ENCODE peak calls at places on chromosomes 4 and X, in seven cellular contexts. G is GM06990; S is astrocyte; X is psoas muscle; A is ovary; R is CD8-positive, alpha-beta T cell; W is heart right ventricle. C is an unnamed sample.

GRCh38 chrX:103585421-103586313 is at the start of gene TCEAL4:
- DNase-seq in G (peak), S (no peak), X (peak), A (peak), R (no peak), W (peak), C (no peak)

GRCh38 chr4:150119492-150119891 is 41.2 kb downstream of the DCLK2 start:
- DNase-seq in G (no peak), S (peak), X (no peak), A (no peak), R (no peak), W (no peak), C (no peak)

GRCh38 chrX:11899091-11899490 is 141.1 kb downstream of the MSL3 start:
- DNase-seq in G (no peak), S (peak), X (no peak), A (no peak), R (no peak), W (no peak), C (no peak)

GRCh38 chr4:86118696-86119095 is 241.2 kb downstream of the MAPK10 start:
- DNase-seq in G (no peak), S (no peak), X (no peak), A (no peak), R (no peak), W (no peak), C (no peak)

GRCh38 chrX:137031517-137032377 is 2.0 kb downstream of the GPR101 start:
- DNase-seq in G (peak), S (peak), X (no peak), A (peak), R (no peak), W (no peak), C (peak)

GRCh38 chr4:107299646-107300045 is 263.5 kb upstream of the DKK2 start:
- DNase-seq in G (no peak), S (peak), X (no peak), A (no peak), R (no peak), W (no peak), C (no peak)

GRCh38 chr4:17033256-17034245 is 135.1 kb upstream of the LDB2 start:
- DNase-seq in G (no peak), S (peak), X (no peak), A (no peak), R (no peak), W (no peak), C (no peak)

GRCh38 chr4:61200195-61200990 is at the start of gene ADGRL3:
- DNase-seq in G (no peak), S (peak), X (peak), A (peak), R (no peak), W (peak), C (peak)

GRCh38 chr4:172692701-172693100 is 475.9 kb upstream of the GALNT7 start:
- DNase-seq in G (no peak), S (no peak), X (no peak), A (no peak), R (no peak), W (no peak), C (no peak)

GRCh38 chr4:89298788-89299152 is 8.8 kb downstream of the GPRIN3 start:
- DNase-seq in G (no peak), S (peak), X (no peak), A (no peak), R (no peak), W (no peak), C (no peak)

GRCh38 chr4:32133734-32134133 is 1413.6 kb downstream of the PCDH7 start:
- DNase-seq in G (no peak), S (no peak), X (no peak), A (no peak), R (no peak), W (no peak), C (no peak)

GRCh38 chr4:72899214-72899613 is 170.3 kb downstream of the COX18 start:
- DNase-seq in G (no peak), S (peak), X (no peak), A (no peak), R (no peak), W (no peak), C (no peak)

GRCh38 chr4:26860922-26861433 is 337 bp downstream of the STIM2 start:
- DNase-seq in G (peak), S (peak), X (peak), A (peak), R (peak), W (no peak), C (peak)

GRCh38 chr4:87188063-87188462 is 32.4 kb downstream of the KLHL8 start:
- DNase-seq in G (no peak), S (no peak), X (no peak), A (no peak), R (no peak), W (no peak), C (no peak)

GRCh38 chr4:40686081-40686913 is 56.6 kb upstream of the RBM47 start:
- DNase-seq in G (no peak), S (no peak), X (no peak), A (no peak), R (no peak), W (no peak), C (no peak)

GRCh38 chrX:130393451-130394074 is 8.1 kb upstream of the GPR119 start:
- DNase-seq in G (no peak), S (peak), X (no peak), A (peak), R (no peak), W (peak), C (peak)

GRCh38 chrX:47862680-47863079 is 26.0 kb downstream of the ZNF81 start:
- DNase-seq in G (no peak), S (no peak), X (no peak), A (no peak), R (no peak), W (no peak), C (no peak)

GRCh38 chr4:169311643-169312365 is 41.0 kb upstream of the SH3RF1 start:
- DNase-seq in G (no peak), S (no peak), X (no peak), A (no peak), R (no peak), W (peak), C (peak)

GRCh38 chr4:80270321-80270720 is 3.9 kb downstream of the FGF5 start:
- DNase-seq in G (no peak), S (no peak), X (no peak), A (no peak), R (no peak), W (no peak), C (no peak)

GRCh38 chr4:92522371-92522770 is 218.6 kb downstream of the GRID2 start:
- DNase-seq in G (no peak), S (no peak), X (no peak), A (no peak), R (no peak), W (no peak), C (no peak)

GRCh38 chr4:147689062-147689461 is 5.1 kb upstream of the PRMT9 start:
- DNase-seq in G (no peak), S (no peak), X (no peak), A (no peak), R (no peak), W (no peak), C (no peak)

GRCh38 chrX:109658391-109658790 is 33.4 kb upstream of the KCNE5 start:
- DNase-seq in G (no peak), S (peak), X (no peak), A (no peak), R (no peak), W (no peak), C (no peak)

GRCh38 chr4:141807073-141807472 is 170.7 kb downstream of the IL15 start:
- DNase-seq in G (no peak), S (peak), X (no peak), A (no peak), R (no peak), W (no peak), C (no peak)

GRCh38 chr4:182447938-182448280 is 204.7 kb downstream of the TENM3 start:
- DNase-seq in G (no peak), S (no peak), X (no peak), A (no peak), R (no peak), W (no peak), C (no peak)

GRCh38 chr4:53150631-53151488 is 215.0 kb downstream of the SCFD2 start:
- DNase-seq in G (no peak), S (no peak), X (no peak), A (no peak), R (no peak), W (no peak), C (peak)

GRCh38 chr4:89834486-89835209 is 2.3 kb downstream of the SNCA start:
- DNase-seq in G (no peak), S (no peak), X (no peak), A (no peak), R (no peak), W (no peak), C (no peak)

GRCh38 chr4:30537462-30537861 is 182.7 kb upstream of the PCDH7 start:
- DNase-seq in G (no peak), S (peak), X (no peak), A (no peak), R (no peak), W (no peak), C (no peak)

GRCh38 chr4:57119054-57119651 is 9.0 kb upstream of the IGFBP7 start:
- DNase-seq in G (no peak), S (peak), X (peak), A (peak), R (no peak), W (peak), C (no peak)

GRCh38 chrX:1600406-1601050 is 9.1 kb downstream of the AKAP17A start:
- DNase-seq in G (no peak), S (no peak), X (no peak), A (no peak), R (no peak), W (no peak), C (no peak)

GRCh38 chr4:183326853-183327252 is 4.6 kb upstream of the CLDN24 start:
- DNase-seq in G (no peak), S (no peak), X (no peak), A (no peak), R (no peak), W (no peak), C (no peak)

GRCh38 chr4:129676934-129677333 is 581.0 kb downstream of the C4orf33 start:
- DNase-seq in G (no peak), S (no peak), X (peak), A (no peak), R (no peak), W (no peak), C (no peak)

GRCh38 chr4:143336828-143337599 is at the start of gene GAB1:
- DNase-seq in G (peak), S (peak), X (peak), A (peak), R (no peak), W (peak), C (peak)

DNA sequence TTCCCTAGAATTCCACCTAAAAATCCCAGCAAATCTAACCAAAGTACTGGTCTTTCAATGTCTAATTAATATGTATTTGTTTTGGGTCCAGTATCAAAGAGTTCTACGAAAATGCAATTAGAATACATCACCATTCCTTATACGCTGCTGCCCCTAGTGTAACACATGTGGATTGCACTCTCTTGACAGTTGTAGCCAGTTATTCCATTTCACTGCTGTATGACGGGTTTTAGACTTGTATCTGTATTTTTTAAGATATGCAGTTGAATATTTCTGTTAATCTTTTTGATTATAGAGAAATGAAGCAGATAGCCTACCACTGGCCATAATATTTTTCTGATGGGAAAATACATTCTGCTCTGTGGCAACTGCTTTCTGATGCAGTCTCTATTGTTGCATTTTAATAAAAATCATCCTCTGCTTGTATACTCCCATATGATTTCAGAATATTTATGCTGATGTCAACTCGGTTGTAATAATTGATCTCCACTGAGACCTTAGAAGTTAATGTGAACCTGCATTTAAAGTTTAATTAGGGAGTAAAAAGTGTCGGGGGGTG is 17.1 kb upstream of the PAGE2B start:
- DNase-seq in G (no peak), S (no peak), X (no peak), A (no peak), R (no peak), W (peak), C (peak)
- H3K4me3 ChIP-seq in G (no peak), S (no peak), X (peak), A (no peak), R (peak), W (peak), C (no peak)

GRCh38 chrX:55490121-55490520 is 473 bp upstream of the USP51 start:
- DNase-seq in G (no peak), S (no peak), X (no peak), A (no peak), R (no peak), W (no peak), C (no peak)
- H3K4me3 ChIP-seq in G (peak), S (no peak), X (peak), A (peak), R (peak), W (peak), C (peak)

DNA sequence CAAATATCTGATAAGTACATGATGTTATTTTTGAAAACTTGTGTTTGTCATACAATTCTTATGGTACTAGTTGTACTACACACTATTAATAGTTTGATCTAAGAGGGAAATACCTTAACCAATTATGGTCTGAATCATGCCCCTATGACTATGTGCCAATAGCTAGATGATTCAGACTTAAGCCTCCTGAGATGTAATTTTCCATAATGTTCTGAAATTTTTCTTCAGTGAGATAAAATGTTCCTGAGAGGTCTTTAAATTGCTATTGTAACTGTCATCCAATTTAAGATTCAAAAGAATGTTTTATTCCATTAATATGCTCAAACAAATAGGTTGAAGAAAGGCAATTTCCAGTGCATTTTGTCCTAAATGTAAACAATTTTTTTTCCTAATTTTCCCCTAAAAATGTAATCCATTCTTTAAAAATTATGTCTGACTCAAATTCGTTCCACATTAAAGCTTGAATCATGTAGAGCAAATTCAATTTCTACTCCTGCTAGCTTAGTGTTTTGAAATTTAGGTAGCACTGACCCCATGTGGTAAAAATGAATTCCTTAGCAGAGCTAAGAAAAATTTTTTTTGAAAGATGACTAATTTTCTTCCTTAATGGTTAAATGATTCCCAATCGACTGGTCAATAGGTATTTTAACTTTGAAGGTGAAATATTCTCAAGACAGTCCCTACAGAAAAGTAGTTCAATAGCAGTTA is 49.1 kb downstream of the APOOL start:
- DNase-seq in G (no peak), S (peak), X (no peak), A (no peak), R (no peak), W (no peak), C (no peak)
- H3K4me3 ChIP-seq in G (no peak), S (no peak), X (no peak), A (no peak), R (no peak), W (no peak), C (no peak)

GRCh38 chrX:63755892-63756291 is 29.1 kb downstream of the ARHGEF9 start:
- DNase-seq in G (peak), S (no peak), X (no peak), A (no peak), R (no peak), W (no peak), C (no peak)
- H3K4me3 ChIP-seq in G (peak), S (peak), X (no peak), A (no peak), R (no peak), W (no peak), C (no peak)

GRCh38 chr4:121693450-121693849 is 3.3 kb downstream of the ANXA5 start:
- DNase-seq in G (no peak), S (peak), X (no peak), A (no peak), R (no peak), W (no peak), C (no peak)

GRCh38 chr4:121688696-121689095 is 8.1 kb downstream of the ANXA5 start:
- DNase-seq in G (no peak), S (no peak), X (no peak), A (no peak), R (no peak), W (no peak), C (no peak)

GRCh38 chr4:121692261-121692660 is 4.5 kb downstream of the ANXA5 start:
- DNase-seq in G (no peak), S (no peak), X (no peak), A (no peak), R (no peak), W (no peak), C (no peak)

GRCh38 chr4:121688261-121688660 is 8.5 kb downstream of the ANXA5 start:
- DNase-seq in G (no peak), S (no peak), X (no peak), A (no peak), R (no peak), W (no peak), C (no peak)

GRCh38 chr4:121690001-121690400 is 6.8 kb downstream of the ANXA5 start:
- DNase-seq in G (no peak), S (peak), X (no peak), A (no peak), R (no peak), W (no peak), C (no peak)
- H3K4me3 ChIP-seq in G (no peak), S (peak), X (no peak), A (no peak), R (no peak), W (peak), C (no peak)

C was measured in HL-60.